ENCODE peak calls at places on chromosomes 13 and 19, in four cellular contexts. One of them, this sample, is unnamed.

GRCh38 chr13:108346376-108346775 is 76.9 kb downstream of the TNFSF13B start:
- DNase-seq in fibroblast of lung: no peak
- DNase-seq in adrenal gland: no peak
- DNase-seq in AG09309: no peak
- DNase-seq in this sample: no peak

GRCh38 chr19:44891016-44891882 is at the start of gene TOMM40:
- DNase-seq in fibroblast of lung: no peak
- DNase-seq in adrenal gland: peak; percentile 100
- DNase-seq in AG09309: no peak
- DNase-seq in this sample: peak; percentile 100

GRCh38 chr19:35216833-35217707 is 11.5 kb downstream of the FAM187B start:
- DNase-seq in fibroblast of lung: no peak
- DNase-seq in adrenal gland: peak; percentile 72
- DNase-seq in AG09309: no peak
- DNase-seq in this sample: no peak

GRCh38 chr19:3880471-3881271 is at the start of gene ATCAY:
- DNase-seq in fibroblast of lung: no peak
- DNase-seq in adrenal gland: no peak
- DNase-seq in AG09309: no peak
- DNase-seq in this sample: no peak

GRCh38 chr13:98297043-98297442 is 120.0 kb upstream of the RNF113B start:
- DNase-seq in fibroblast of lung: no peak
- DNase-seq in adrenal gland: no peak
- DNase-seq in AG09309: no peak
- DNase-seq in this sample: no peak

GRCh38 chr19:46515879-46516350 is 20.2 kb upstream of the PNMA8B start:
- DNase-seq in fibroblast of lung: peak; percentile 44
- DNase-seq in adrenal gland: no peak
- DNase-seq in AG09309: no peak
- DNase-seq in this sample: peak; percentile 26

GRCh38 chr13:41631296-41631965 is 174.1 kb downstream of the RGCC start:
- DNase-seq in fibroblast of lung: no peak
- DNase-seq in adrenal gland: no peak
- DNase-seq in AG09309: no peak
- DNase-seq in this sample: no peak

GRCh38 chr13:83881917-83882625 is at the start of gene SLITRK1:
- DNase-seq in fibroblast of lung: peak; percentile 53
- DNase-seq in adrenal gland: peak; percentile 44
- DNase-seq in AG09309: no peak
- DNase-seq in this sample: peak; percentile 41

GRCh38 chr19:18972301-18972831 is 31.3 kb upstream of the HOMER3 start:
- DNase-seq in fibroblast of lung: peak; percentile 36
- DNase-seq in adrenal gland: peak; percentile 17
- DNase-seq in AG09309: no peak
- DNase-seq in this sample: no peak

GRCh38 chr13:65971541-65971940 is 1258.6 kb downstream of the PCDH9 start:
- DNase-seq in fibroblast of lung: no peak
- DNase-seq in adrenal gland: no peak
- DNase-seq in AG09309: no peak
- DNase-seq in this sample: no peak

GRCh38 chr19:43229315-43229714 is 23.9 kb upstream of the PSG4 start:
- DNase-seq in fibroblast of lung: no peak
- DNase-seq in adrenal gland: no peak
- DNase-seq in AG09309: no peak
- DNase-seq in this sample: peak; percentile 25

GRCh38 chr19:48169585-48169973 is 565 bp downstream of the LIG1 start:
- DNase-seq in fibroblast of lung: peak; percentile 71
- DNase-seq in adrenal gland: peak; percentile 71
- DNase-seq in AG09309: no peak
- DNase-seq in this sample: peak; percentile 49

GRCh38 chr19:6071103-6071485 is 39.2 kb downstream of the RFX2 start:
- DNase-seq in fibroblast of lung: peak; percentile 73
- DNase-seq in adrenal gland: no peak
- DNase-seq in AG09309: peak; percentile 81
- DNase-seq in this sample: no peak

DNA sequence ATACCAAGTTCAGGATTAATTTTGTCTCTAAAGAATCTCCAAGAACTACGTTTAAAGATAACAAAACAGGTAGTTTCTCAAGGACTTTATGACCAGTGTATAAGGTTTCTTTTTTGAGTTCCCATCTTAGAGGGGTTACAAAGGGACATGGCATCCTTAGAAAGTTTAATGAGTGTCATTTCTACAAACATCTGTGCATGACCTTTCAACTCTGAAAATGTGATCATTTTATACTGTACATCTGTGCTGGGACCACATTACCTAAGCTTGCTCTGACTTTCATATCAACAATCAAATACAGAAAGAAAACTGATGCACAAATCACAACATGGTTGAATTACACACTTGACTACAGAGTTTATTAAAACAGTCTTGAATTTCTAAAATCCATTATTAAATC is 37.1 kb downstream of the KLF12 start:
- DNase-seq in fibroblast of lung: no peak
- DNase-seq in adrenal gland: no peak
- DNase-seq in AG09309: no peak
- DNase-seq in this sample: no peak
- H3K4me3 ChIP-seq in fibroblast of lung: no peak overlapping the region
- H3K4me3 ChIP-seq in adrenal gland: no peak overlapping the region
- H3K4me3 ChIP-seq in AG09309: no peak overlapping the region
- H3K4me3 ChIP-seq in this sample: no peak overlapping the region

GRCh38 chr19:56162258-56162657 is 13.6 kb upstream of the GALP start:
- DNase-seq in fibroblast of lung: no peak
- DNase-seq in adrenal gland: no peak
- DNase-seq in AG09309: no peak
- DNase-seq in this sample: peak; percentile 75

GRCh38 chr19:56161534-56161933 is 14.3 kb upstream of the GALP start:
- DNase-seq in fibroblast of lung: no peak
- DNase-seq in adrenal gland: no peak
- DNase-seq in AG09309: no peak
- DNase-seq in this sample: no peak

GRCh38 chr19:56159616-56160271 is 16.1 kb upstream of the GALP start:
- DNase-seq in fibroblast of lung: no peak
- DNase-seq in adrenal gland: no peak
- DNase-seq in AG09309: no peak
- DNase-seq in this sample: no peak

GRCh38 chr19:56167064-56167578 is 8.7 kb upstream of the GALP start:
- DNase-seq in fibroblast of lung: no peak
- DNase-seq in adrenal gland: no peak
- DNase-seq in AG09309: no peak
- DNase-seq in this sample: no peak

DNA sequence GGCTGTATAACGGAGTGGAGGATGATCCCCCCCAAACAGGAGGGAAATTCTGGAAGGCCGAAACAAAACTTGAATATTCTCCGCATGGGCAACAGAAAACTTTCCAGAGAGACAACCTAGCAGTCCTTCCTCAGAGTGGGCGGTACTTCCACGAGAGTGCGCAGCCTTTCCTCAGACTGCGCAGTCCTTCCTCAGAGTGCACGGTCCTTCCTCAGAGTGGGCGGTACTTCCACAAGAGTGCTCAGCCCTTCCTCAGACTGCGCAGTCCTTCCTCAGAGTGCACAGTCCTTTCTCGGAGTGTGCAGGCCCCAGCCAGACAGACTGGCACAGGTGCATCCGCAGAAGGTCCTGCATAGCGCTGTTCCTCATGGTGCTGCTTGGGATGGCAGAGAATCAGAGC is 12.7 kb upstream of the GALP start:
- DNase-seq in fibroblast of lung: no peak
- DNase-seq in adrenal gland: no peak
- DNase-seq in AG09309: no peak
- DNase-seq in this sample: no peak
- H3K4me3 ChIP-seq in fibroblast of lung: no peak overlapping the region
- H3K4me3 ChIP-seq in adrenal gland: no peak overlapping the region
- H3K4me3 ChIP-seq in AG09309: no peak overlapping the region
- H3K4me3 ChIP-seq in this sample: no peak overlapping the region

GRCh38 chr13:75473472-75473871 is 8.5 kb downstream of the TBC1D4 start:
- DNase-seq in fibroblast of lung: peak; percentile 26
- DNase-seq in adrenal gland: no peak
- DNase-seq in AG09309: no peak
- DNase-seq in this sample: no peak
- H3K4me3 ChIP-seq in fibroblast of lung: no peak overlapping the region
- H3K4me3 ChIP-seq in adrenal gland: no peak overlapping the region
- H3K4me3 ChIP-seq in AG09309: no peak overlapping the region
- H3K4me3 ChIP-seq in this sample: no peak overlapping the region

DNA sequence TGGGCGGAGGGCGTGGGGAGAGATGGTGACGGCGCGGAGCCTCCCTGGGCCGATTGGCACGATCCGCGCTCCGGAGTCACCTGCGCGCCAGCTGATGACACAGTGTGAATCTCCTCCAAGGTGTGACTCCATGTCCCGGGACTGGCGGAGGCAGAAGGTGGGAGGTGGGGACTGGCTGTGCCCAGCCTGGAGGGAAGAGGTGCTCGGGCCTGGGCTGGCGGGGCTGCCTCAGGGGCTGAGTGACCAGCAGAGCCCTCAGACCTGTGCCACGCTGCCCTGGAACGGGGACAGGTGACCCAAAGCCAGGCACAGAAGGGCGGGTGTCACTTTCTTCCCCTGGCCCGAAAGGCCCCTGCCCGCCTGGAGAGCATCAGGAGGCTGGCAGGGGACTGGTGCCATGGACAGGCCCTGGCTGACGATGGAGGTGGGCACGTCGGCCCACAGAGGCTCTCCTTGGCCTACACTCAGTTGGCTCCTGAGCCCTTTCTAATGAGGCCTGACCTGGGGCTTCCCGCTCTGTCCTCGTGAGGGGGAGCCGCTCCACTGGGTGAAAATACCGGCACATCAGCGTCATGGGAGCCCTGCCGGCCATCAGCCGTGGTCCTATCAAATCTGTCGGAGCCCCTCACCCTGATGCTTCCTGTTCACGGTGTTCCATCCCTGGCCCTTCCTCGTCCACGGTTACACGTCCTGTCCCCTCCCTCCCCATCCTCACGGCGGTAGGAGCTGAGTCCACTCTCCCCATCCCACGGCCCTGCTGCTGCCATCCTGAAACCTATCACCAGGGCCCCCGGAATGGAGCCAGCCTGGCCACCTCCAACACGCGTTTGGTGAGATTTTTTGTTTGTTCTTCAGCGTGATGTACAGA is 75.6 kb downstream of the SPACA7 start:
- DNase-seq in fibroblast of lung: no peak
- DNase-seq in adrenal gland: no peak
- DNase-seq in AG09309: no peak
- DNase-seq in this sample: no peak
- H3K4me3 ChIP-seq in fibroblast of lung: no peak overlapping the region
- H3K4me3 ChIP-seq in adrenal gland: no peak overlapping the region
- H3K4me3 ChIP-seq in AG09309: no peak overlapping the region
- H3K4me3 ChIP-seq in this sample: no peak overlapping the region

DNA sequence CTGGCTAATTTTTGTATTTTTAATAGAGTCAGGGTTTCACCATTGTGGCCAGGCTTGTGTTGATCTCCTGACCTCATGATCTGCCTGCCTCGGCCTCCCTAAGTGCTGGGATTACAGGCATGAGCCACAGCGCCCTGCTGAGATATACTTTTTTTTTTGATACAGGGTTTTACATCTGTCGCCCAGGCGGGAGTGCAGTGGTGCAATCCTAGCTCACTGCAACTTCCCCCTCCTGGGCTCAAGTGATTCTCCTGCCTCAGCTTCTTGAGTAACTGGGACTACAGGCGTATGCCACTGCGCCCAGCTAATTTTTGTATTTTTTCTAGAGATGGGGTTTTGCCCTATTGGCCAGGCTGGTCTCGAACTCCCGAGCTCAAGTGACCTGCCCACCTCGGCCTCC is 2.0 kb downstream of the COLGALT1 start:
- DNase-seq in fibroblast of lung: no peak
- DNase-seq in adrenal gland: peak; percentile 54
- DNase-seq in AG09309: no peak
- DNase-seq in this sample: no peak
- H3K4me3 ChIP-seq in fibroblast of lung: no peak overlapping the region
- H3K4me3 ChIP-seq in adrenal gland: no peak overlapping the region
- H3K4me3 ChIP-seq in AG09309: no peak overlapping the region
- H3K4me3 ChIP-seq in this sample: no peak overlapping the region